ENCODE peak calls at places on chromosomes 7 and 10, in eight cellular contexts. P is GM13977, Q is brain microvascular endothelial cell, R is breast epithelium, H is HCT116, U is dorsolateral prefrontal cortex, T is coronary artery, O is transverse colon. Y is an unnamed sample.
A peak's percentile ranks its signal among the peaks of the same experiment; 100 is the strongest.

GRCh38 chr7:135979674-135980660 is 2.8 kb upstream of the MTPN start:
- DNase-seq in Q (peak; percentile 55), H (no peak), T (no peak), U (no peak), R (no peak), O (no peak), P (peak; percentile 24), Y (no peak)

GRCh38 chr7:106538638-106539037 is 122.3 kb downstream of the CCDC71L start:
- DNase-seq in U (no peak), P (no peak), T (no peak), H (no peak), R (no peak), Q (peak; percentile 16), O (no peak), Y (no peak)

GRCh38 chr7:141480953-141481352 is 70.3 kb upstream of the AGK start:
- DNase-seq in U (no peak), O (no peak), H (no peak), T (no peak), R (no peak), P (no peak), Q (no peak), Y (no peak)

GRCh38 chr10:3472705-3473078 is 300.1 kb upstream of the PITRM1 start:
- DNase-seq in Q (no peak), P (no peak), H (no peak), O (no peak), T (no peak), R (no peak), U (no peak), Y (no peak)

GRCh38 chr7:1516586-1517251 is 12.5 kb upstream of the INTS1 start:
- DNase-seq in R (peak; percentile 56), H (no peak), O (no peak), P (no peak), T (no peak), Q (no peak), U (no peak), Y (no peak)

GRCh38 chr7:139541600-139542307 is 18.3 kb downstream of the CLEC2L start:
- DNase-seq in U (no peak), P (no peak), T (no peak), R (peak; percentile 43), Q (no peak), O (no peak), H (no peak), Y (no peak)

GRCh38 chr10:84511106-84511505 is 182.7 kb downstream of the CCSER2 start:
- DNase-seq in U (no peak), Q (no peak), T (no peak), P (no peak), O (no peak), H (no peak), R (no peak), Y (no peak)

GRCh38 chr7:147298611-147299043 is 1182.0 kb downstream of the CNTNAP2 start:
- DNase-seq in U (no peak), T (no peak), O (no peak), H (no peak), P (no peak), R (no peak), Q (peak; percentile 27), Y (no peak)

GRCh38 chr7:132733860-132734259 is 157.6 kb upstream of the PLXNA4 start:
- DNase-seq in H (no peak), R (no peak), U (no peak), P (no peak), O (no peak), Q (no peak), T (no peak), Y (no peak)

GRCh38 chr10:109977382-109977806 is 30.4 kb upstream of the ADD3 start:
- DNase-seq in H (no peak), T (peak; percentile 78), Q (peak; percentile 86), O (peak; percentile 82), P (no peak), U (no peak), R (no peak), Y (peak; percentile 82)

GRCh38 chr10:689433-690226 is at the start of gene DIP2C:
- DNase-seq in O (peak; percentile 67), R (no peak), P (peak; percentile 68), T (no peak), H (peak; percentile 16), U (no peak), Q (peak; percentile 43), Y (no peak)

GRCh38 chr7:45116048-45116447 is 4.6 kb upstream of the TBRG4 start:
- DNase-seq in P (no peak), H (no peak), Q (no peak), O (no peak), T (no peak), U (no peak), R (no peak), Y (no peak)

GRCh38 chr7:45112648-45113047 is 1.2 kb upstream of the TBRG4 start:
- DNase-seq in P (no peak), O (no peak), R (no peak), H (no peak), T (no peak), U (no peak), Q (no peak), Y (no peak)

GRCh38 chr7:45108863-45109262 is 2.6 kb downstream of the TBRG4 start:
- DNase-seq in R (no peak), Q (no peak), U (no peak), O (no peak), P (no peak), H (no peak), T (peak; percentile 64), Y (no peak)

GRCh38 chr7:45107356-45107755 is 4.1 kb downstream of the TBRG4 start:
- DNase-seq in Q (no peak), U (no peak), P (no peak), H (no peak), R (no peak), O (no peak), T (no peak), Y (no peak)

GRCh38 chr7:45111298-45112223 is at the start of gene TBRG4:
- DNase-seq in T (peak; percentile 95), P (peak; percentile 94), U (peak; percentile 85), Q (peak; percentile 88), R (peak; percentile 92), H (peak; percentile 89), O (peak; percentile 96), Y (peak; percentile 96)
- TF ChIP-seq CTCF in T (no peak), P (peak; percentile 32), U (peak; percentile 43), Q (peak; percentile 46), R (peak; percentile 4), H (peak; percentile 40), O (no peak), Y (peak; percentile 35)

DNA sequence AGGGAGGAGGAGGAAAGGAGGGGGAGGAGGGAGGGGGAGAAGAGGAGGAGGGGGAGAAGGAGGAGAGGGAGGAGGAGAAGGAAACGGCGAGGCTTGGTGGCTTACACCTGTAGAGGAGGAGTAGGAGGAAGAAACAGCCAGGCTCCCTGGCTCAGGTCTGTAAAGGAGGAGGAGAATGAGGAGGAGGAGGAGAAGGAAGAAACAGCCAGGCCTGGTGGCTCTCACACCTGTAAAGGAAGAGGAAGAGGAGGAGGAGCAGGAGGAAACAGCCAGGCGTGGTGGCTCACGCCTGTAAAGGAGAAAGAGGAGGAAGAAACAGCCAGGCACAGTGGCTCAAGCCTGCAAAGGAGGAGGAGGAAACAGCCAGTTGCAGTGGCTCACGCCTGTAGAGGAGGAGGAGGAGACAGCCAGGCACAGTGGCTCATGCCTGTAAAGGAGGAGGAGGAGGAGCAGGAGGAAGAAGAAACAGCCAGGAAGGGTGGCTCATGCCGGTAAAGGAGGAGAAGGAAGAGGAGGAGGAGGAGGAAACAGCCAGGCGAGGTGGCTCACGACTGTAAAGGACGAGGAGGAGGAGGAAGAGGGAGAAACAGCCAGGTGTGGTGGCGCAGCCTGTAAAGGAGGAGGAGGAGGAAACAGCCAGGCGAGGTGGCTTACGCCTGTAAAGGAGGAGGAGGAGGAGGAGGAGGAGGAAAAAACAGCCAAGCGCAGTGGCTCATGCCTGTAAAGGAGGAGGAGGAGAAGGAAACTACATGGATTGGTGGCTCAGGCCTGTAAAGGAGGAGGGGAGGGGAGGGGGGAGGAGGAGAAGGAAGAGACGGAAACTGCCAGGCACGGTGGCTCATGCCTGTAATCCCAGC is 14.9 kb upstream of the CRCP start:
- DNase-seq in H (peak; percentile 86), U (no peak), O (peak; percentile 87), P (no peak), R (peak; percentile 76), T (peak; percentile 85), Q (peak; percentile 74), Y (peak; percentile 88)
- TF ChIP-seq CTCF in H (no peak), U (no peak), O (no peak), P (no peak), R (no peak), T (no peak), Q (no peak), Y (no peak)

GRCh38 chr7:66903360-66904062 is 17.5 kb upstream of the TMEM248 start:
- DNase-seq in U (no peak), O (no peak), P (no peak), Q (no peak), R (no peak), H (no peak), T (no peak), Y (no peak)

GRCh38 chr7:66904063-66904593 is 16.9 kb upstream of the TMEM248 start:
- DNase-seq in H (no peak), T (no peak), U (no peak), Q (no peak), O (no peak), P (no peak), R (no peak), Y (no peak)

GRCh38 chr7:66905243-66905642 is 15.8 kb upstream of the TMEM248 start:
- DNase-seq in T (no peak), P (no peak), R (no peak), O (no peak), U (no peak), Q (no peak), H (no peak), Y (no peak)

GRCh38 chr7:66907731-66908130 is 13.3 kb upstream of the TMEM248 start:
- DNase-seq in O (no peak), Q (no peak), H (no peak), R (no peak), U (no peak), P (no peak), T (no peak), Y (no peak)

DNA sequence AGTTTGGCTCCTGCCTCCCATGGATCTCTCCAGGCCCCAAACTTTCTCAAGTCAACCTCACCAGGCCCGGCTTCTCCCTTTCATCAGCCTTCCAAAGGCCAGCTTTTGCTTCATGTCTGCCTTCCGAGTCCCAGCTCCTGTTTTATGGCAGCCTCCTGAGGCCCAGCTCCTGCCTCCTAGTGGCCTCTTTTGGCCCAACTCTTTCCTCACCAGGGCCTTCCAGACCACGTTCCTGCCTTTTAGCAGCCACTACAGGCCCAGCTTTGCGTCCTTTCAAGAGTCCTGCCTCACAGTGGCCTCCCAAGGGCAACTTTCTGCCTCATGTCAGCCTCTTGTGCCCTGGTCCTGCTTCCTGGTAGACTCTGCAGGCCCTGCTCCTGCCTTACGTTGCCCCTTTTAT is 15.3 kb upstream of the TMEM248 start:
- DNase-seq in Q (no peak), T (no peak), O (no peak), U (no peak), H (no peak), R (no peak), P (no peak), Y (no peak)
- TF ChIP-seq CTCF in Q (peak; percentile 54), T (no peak), O (no peak), U (no peak), H (peak; percentile 45), R (no peak), P (peak; percentile 29), Y (no peak)

DNA sequence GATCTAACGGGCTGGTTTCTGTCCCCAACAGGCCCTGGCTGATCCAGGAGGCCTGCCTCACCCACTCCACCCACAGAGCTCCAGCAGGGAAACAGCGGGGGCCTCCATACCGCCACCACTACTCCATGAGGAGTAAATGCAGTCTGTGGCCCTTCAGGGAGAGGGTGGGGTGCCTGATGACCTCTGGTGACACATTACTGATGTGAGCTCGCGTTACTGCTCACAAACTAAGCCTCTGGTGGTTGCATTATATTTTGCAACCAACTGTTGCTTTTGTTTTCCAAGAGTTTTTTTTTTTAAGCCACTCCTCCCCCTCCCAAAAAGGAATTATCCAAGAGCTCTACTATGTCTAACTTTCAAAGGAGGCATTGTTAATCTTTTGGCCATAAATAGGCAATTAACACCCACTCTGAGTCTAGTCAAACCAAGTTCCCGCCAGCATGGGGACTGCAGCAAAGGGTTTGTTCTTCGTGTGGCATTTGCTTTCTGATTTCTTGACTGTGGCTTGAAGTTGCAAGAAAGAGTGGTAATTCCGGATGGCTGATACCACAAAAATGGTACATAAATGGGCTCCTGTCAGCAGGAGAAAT is 72.6 kb downstream of the FAM53B start:
- DNase-seq in P (no peak), O (no peak), R (no peak), U (peak; percentile 88), Q (no peak), H (peak; percentile 34), T (no peak), Y (no peak)
- TF ChIP-seq CTCF in P (no peak), O (peak; percentile 20), R (peak; percentile 30), U (peak; percentile 41), Q (peak; percentile 45), H (peak; percentile 25), T (no peak), Y (no peak)